ENCODE peak calls at places on chromosomes 6 and 20, in four cellular contexts. S is transverse colon, E is H9, H is Calu3. V is an unnamed sample.

GRCh38 chr6:2102966-2103365 is 142.4 kb downstream of the GMDS start:
- DNase-seq in S (no peak), E (no peak), H (no peak), V (no peak)

GRCh38 chr6:170262481-170263088 is 28.3 kb downstream of the DLL1 start:
- DNase-seq in S (no peak), H (no peak), E (no peak), V (no peak)

GRCh38 chr6:72657391-72657790 is 35.5 kb downstream of the KCNQ5 start:
- DNase-seq in E (no peak), S (no peak), H (no peak), V (no peak)

GRCh38 chr20:49187330-49188100 is 619 bp downstream of the STAU1 start:
- DNase-seq in E (peak), H (peak), S (peak), V (peak)

GRCh38 chr20:38969708-38970107 is 7.6 kb downstream of the DHX35 start:
- DNase-seq in E (no peak), H (no peak), S (peak), V (no peak)

GRCh38 chr6:33700391-33701050 is 11.0 kb downstream of the UQCC2 start:
- DNase-seq in H (peak), S (peak), E (peak), V (peak)

GRCh38 chr6:90004511-90004910 is 110.2 kb downstream of the GJA10 start:
- DNase-seq in H (no peak), S (peak), E (no peak), V (no peak)

GRCh38 chr6:135902756-135903331 is 51.3 kb downstream of the PDE7B start:
- DNase-seq in S (no peak), E (no peak), H (no peak), V (no peak)

GRCh38 chr20:58585753-58586540 is 65.1 kb upstream of the STX16 start:
- DNase-seq in S (no peak), E (no peak), H (no peak), V (no peak)

GRCh38 chr6:104711371-104711770 is 148.3 kb downstream of the HACE1 start:
- DNase-seq in H (no peak), S (no peak), E (no peak), V (peak)

GRCh38 chr6:6517059-6517458 is 71.5 kb upstream of the LY86 start:
- DNase-seq in E (no peak), H (no peak), S (no peak), V (no peak)

GRCh38 chr6:41428995-41429417 is 93.6 kb downstream of the NCR2 start:
- DNase-seq in E (no peak), S (peak), H (peak), V (no peak)

GRCh38 chr6:12534454-12534853 is 182.1 kb upstream of the PHACTR1 start:
- DNase-seq in S (no peak), E (no peak), H (no peak), V (no peak)

GRCh38 chr6:109449789-109450673 is 5.5 kb downstream of the MICAL1 start:
- DNase-seq in H (no peak), S (peak), E (no peak), V (no peak)

GRCh38 chr6:75437451-75438185 is 56.0 kb downstream of the FILIP1 start:
- DNase-seq in E (no peak), S (no peak), H (no peak), V (peak)

GRCh38 chr6:613981-614380 is 42.9 kb downstream of the HUS1B start:
- DNase-seq in E (no peak), S (no peak), H (no peak), V (no peak)

GRCh38 chr6:132235596-132236280 is 165.5 kb downstream of the MOXD1 start:
- DNase-seq in E (no peak), H (no peak), S (no peak), V (no peak)

GRCh38 chr6:77448546-77448945 is 14.7 kb downstream of the HTR1B start:
- DNase-seq in S (no peak), E (no peak), H (no peak), V (no peak)

GRCh38 chr6:13195826-13196225 is 132.5 kb downstream of the TBC1D7 start:
- DNase-seq in H (no peak), S (no peak), E (no peak), V (no peak)

GRCh38 chr20:34124469-34125249 is 12.6 kb upstream of the EIF2S2 start:
- DNase-seq in H (no peak), S (no peak), E (no peak), V (no peak)

GRCh38 chr6:35776364-35777215 is at the start of gene CLPSL2:
- DNase-seq in S (no peak), E (peak), H (peak), V (no peak)

GRCh38 chr6:98574991-98575390 is 259.4 kb upstream of the POU3F2 start:
- DNase-seq in S (peak), E (no peak), H (no peak), V (no peak)

GRCh38 chr6:134065706-134066105 is 13.3 kb upstream of the SLC2A12 start:
- DNase-seq in H (peak), S (no peak), E (peak), V (peak)

GRCh38 chr20:38211200-38212097 is 46.4 kb upstream of the TGM2 start:
- DNase-seq in H (no peak), S (no peak), E (no peak), V (no peak)

GRCh38 chr6:65289491-65289890 is 417.5 kb downstream of the EYS start:
- DNase-seq in E (no peak), S (no peak), H (no peak), V (peak)

GRCh38 chr6:122222761-122223160 is 176.7 kb upstream of the HSF2 start:
- DNase-seq in H (no peak), E (no peak), S (no peak), V (peak)

GRCh38 chr6:156420172-156420993 is 356.8 kb upstream of the ARID1B start:
- DNase-seq in E (no peak), H (no peak), S (no peak), V (no peak)

GRCh38 chr20:6765469-6766058 is 1.9 kb upstream of the BMP2 start:
- DNase-seq in E (no peak), S (no peak), H (peak), V (peak)

GRCh38 chr6:169978615-169979161 is 227.3 kb downstream of the ERMARD start:
- DNase-seq in S (no peak), E (no peak), H (no peak), V (peak)

GRCh38 chr20:44765647-44766367 is 20.1 kb downstream of the KCNK15 start:
- DNase-seq in S (no peak), E (no peak), H (peak), V (peak)

GRCh38 chr6:33905081-33905609 is 101.3 kb upstream of the MLN start:
- DNase-seq in H (no peak), S (no peak), E (no peak), V (no peak)

GRCh38 chr20:49510562-49511117 is 28.2 kb upstream of the KCNB1 start:
- DNase-seq in E (no peak), H (no peak), S (peak), V (no peak)

GRCh38 chr20:1440024-1440423 is 26.6 kb downstream of the NSFL1C start:
- DNase-seq in S (no peak), H (peak), E (peak), V (peak)

GRCh38 chr6:39209360-39209811 is 19.9 kb downstream of the KCNK5 start:
- DNase-seq in H (peak), E (peak), S (no peak), V (peak)

GRCh38 chr6:148200302-148200701 is 142.3 kb upstream of the SASH1 start:
- DNase-seq in E (no peak), S (no peak), H (no peak), V (no peak)

GRCh38 chr6:128723667-128724066 is 159.3 kb upstream of the LAMA2 start:
- DNase-seq in E (no peak), H (no peak), S (no peak), V (peak)

GRCh38 chr6:114153448-114153847 is 182.5 kb upstream of the HDAC2 start:
- DNase-seq in E (no peak), H (no peak), S (no peak), V (no peak)

GRCh38 chr6:41527721-41528408 is 18.3 kb upstream of the FOXP4 start:
- DNase-seq in E (no peak), S (peak), H (no peak), V (no peak)

GRCh38 chr6:21360353-21360752 is 233.2 kb upstream of the SOX4 start:
- DNase-seq in E (peak), S (peak), H (peak), V (peak)
- TF ChIP-seq CTCF in E (peak), S (no peak), H (no peak), V (no peak)

GRCh38 chr20:62141397-62142251 is 1.6 kb downstream of the PSMA7 start:
- DNase-seq in S (no peak), H (peak), E (no peak), V (peak)
- TF ChIP-seq CTCF in S (no peak), H (peak), E (peak), V (peak)

GRCh38 chr6:84728602-84729001 is 35.8 kb downstream of the TBX18 start:
- DNase-seq in H (no peak), E (no peak), S (no peak), V (peak)
- TF ChIP-seq CTCF in H (peak), E (peak), S (peak), V (peak)

GRCh38 chr6:110534731-110535164 is 58.3 kb upstream of the SLC22A16 start:
- DNase-seq in H (peak), S (no peak), E (no peak), V (peak)

GRCh38 chr6:110538416-110539060 is 62.1 kb upstream of the SLC22A16 start:
- DNase-seq in S (no peak), E (no peak), H (no peak), V (peak)

GRCh38 chr6:110541701-110542309 is 65.4 kb upstream of the SLC22A16 start:
- DNase-seq in E (no peak), H (no peak), S (no peak), V (no peak)

GRCh38 chr6:110542311-110543024 is 66.1 kb upstream of the SLC22A16 start:
- DNase-seq in S (no peak), H (no peak), E (no peak), V (no peak)

GRCh38 chr6:110537208-110538123 is 61.1 kb upstream of the SLC22A16 start:
- DNase-seq in S (no peak), H (peak), E (no peak), V (peak)
- TF ChIP-seq CTCF in S (no peak), H (no peak), E (no peak), V (no peak)